ENCODE peak calls at places on chromosomes 2 and 18, in eight cellular contexts. W is MCF 10A, R is adrenal gland, X is tibial nerve, C is NB4, M is lower lobe of right lung, A is astrocyte of the spinal cord, T is prostate gland. K is an unnamed sample.

GRCh38 chr2:4354678-4355077 is 651.3 kb downstream of the DCDC2C start:
- DNase-seq in W (peak; percentile 58), R (peak; percentile 8), X (no peak), C (peak; percentile 56), M (no peak), A (no peak), T (no peak), K (peak; percentile 29)

GRCh38 chr2:241870081-241870541 is 582 bp downstream of the RTP5 start:
- DNase-seq in W (no peak), R (peak; percentile 4), X (no peak), C (no peak), M (no peak), A (no peak), T (no peak), K (no peak)

GRCh38 chr2:160062283-160063005 is at the start of gene PLA2R1:
- DNase-seq in W (peak; percentile 58), R (peak; percentile 47), X (peak; percentile 52), C (no peak), M (peak; percentile 57), A (peak; percentile 34), T (peak; percentile 28), K (peak; percentile 76)

GRCh38 chr2:238100049-238100820 is at the start of gene ESPNL:
- DNase-seq in W (no peak), R (no peak), X (no peak), C (peak; percentile 44), M (no peak), A (no peak), T (no peak), K (no peak)

GRCh38 chr2:96869824-96870630 is at the start of gene SEMA4C:
- DNase-seq in W (peak; percentile 38), R (peak; percentile 65), X (peak; percentile 46), C (peak; percentile 56), M (peak; percentile 70), A (peak; percentile 28), T (peak; percentile 70), K (peak; percentile 52)

GRCh38 chr2:237254911-237255578 is 158.9 kb downstream of the COL6A3 start:
- DNase-seq in W (peak; percentile 57), R (no peak), X (no peak), C (no peak), M (no peak), A (peak; percentile 89), T (no peak), K (no peak)

GRCh38 chr2:178860551-178860950 is 53.3 kb upstream of the TTN start:
- DNase-seq in W (peak; percentile 47), R (peak; percentile 72), X (peak; percentile 25), C (no peak), M (no peak), A (no peak), T (no peak), K (no peak)

GRCh38 chr2:121595012-121595891 is 54.0 kb downstream of the CLASP1 start:
- DNase-seq in W (no peak), R (no peak), X (no peak), C (no peak), M (no peak), A (no peak), T (no peak), K (no peak)

GRCh38 chr2:227908266-227909054 is 37.0 kb downstream of the DAW1 start:
- DNase-seq in W (no peak), R (no peak), X (no peak), C (no peak), M (no peak), A (peak; percentile 11), T (no peak), K (no peak)

GRCh38 chr2:160271166-160272086 is 71.4 kb upstream of the ITGB6 start:
- DNase-seq in W (no peak), R (no peak), X (no peak), C (no peak), M (peak; percentile 57), A (no peak), T (no peak), K (peak; percentile 70)

GRCh38 chr2:98802344-98802743 is 71.4 kb upstream of the MGAT4A start:
- DNase-seq in W (no peak), R (no peak), X (no peak), C (no peak), M (no peak), A (no peak), T (no peak), K (no peak)

GRCh38 chr2:149038442-149039212 is at the start of gene LYPD6B:
- DNase-seq in W (peak; percentile 34), R (no peak), X (no peak), C (peak; percentile 48), M (peak; percentile 69), A (no peak), T (peak; percentile 69), K (peak; percentile 36)

GRCh38 chr2:46144133-46144800 is 152.9 kb upstream of the EPAS1 start:
- DNase-seq in W (no peak), R (no peak), X (no peak), C (no peak), M (no peak), A (no peak), T (no peak), K (no peak)

GRCh38 chr2:172623249-172623965 is 67.5 kb downstream of the PDK1 start:
- DNase-seq in W (no peak), R (no peak), X (no peak), C (no peak), M (no peak), A (peak; percentile 77), T (no peak), K (no peak)

GRCh38 chr2:72041638-72042111 is 106.0 kb downstream of the CYP26B1 start:
- DNase-seq in W (peak; percentile 91), R (no peak), X (no peak), C (no peak), M (no peak), A (no peak), T (peak; percentile 68), K (no peak)

GRCh38 chr2:8514748-8515389 is 167.0 kb upstream of the ID2 start:
- DNase-seq in W (no peak), R (no peak), X (no peak), C (no peak), M (peak; percentile 3), A (no peak), T (no peak), K (no peak)

GRCh38 chr2:84022810-84023431 is 436.2 kb downstream of the SUCLG1 start:
- DNase-seq in W (peak; percentile 79), R (peak; percentile 37), X (peak; percentile 16), C (peak; percentile 61), M (no peak), A (peak; percentile 23), T (peak; percentile 25), K (peak; percentile 4)

GRCh38 chr2:65351234-65351947 is 81.0 kb downstream of the SPRED2 start:
- DNase-seq in W (no peak), R (peak; percentile 23), X (no peak), C (peak; percentile 31), M (no peak), A (no peak), T (no peak), K (peak; percentile 20)

GRCh38 chr18:22032392-22032961 is 136.9 kb upstream of the GATA6 start:
- DNase-seq in W (peak; percentile 94), R (peak; percentile 39), X (no peak), C (no peak), M (no peak), A (peak; percentile 93), T (no peak), K (no peak)

DNA sequence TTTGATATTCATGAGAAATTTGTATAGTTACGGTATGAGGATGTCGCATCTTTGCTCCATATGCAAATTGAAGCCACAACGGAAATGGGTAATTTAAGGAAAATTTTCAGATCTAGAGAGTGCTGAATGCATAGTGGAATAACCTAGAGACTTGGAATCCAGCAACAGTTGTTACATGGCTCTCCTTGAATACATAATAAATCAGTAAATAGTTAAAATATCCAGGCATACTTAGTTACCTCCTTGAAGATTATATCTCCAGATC is 5.4 kb downstream of the REG1A start:
- DNase-seq in W (no peak), R (no peak), X (no peak), C (no peak), M (no peak), A (no peak), T (no peak), K (no peak)
- TF ChIP-seq CTCF in W (no peak), R (no peak), X (no peak), C (no peak), M (no peak), A (no peak), T (no peak), K (no peak)

GRCh38 chr2:85327757-85328617 is at the start of gene TGOLN2:
- DNase-seq in W (peak; percentile 92), R (peak; percentile 95), X (peak; percentile 89), C (peak; percentile 97), M (peak; percentile 96), A (peak; percentile 91), T (peak; percentile 90), K (peak; percentile 92)
- TF ChIP-seq CTCF in W (no peak), R (peak; percentile 19), X (no peak), C (no peak), M (no peak), A (no peak), T (no peak), K (no peak)

GRCh38 chr2:108067820-108068405 is 81.6 kb downstream of the SLC5A7 start:
- DNase-seq in W (no peak), R (no peak), X (no peak), C (no peak), M (no peak), A (no peak), T (no peak), K (no peak)

GRCh38 chr2:108074150-108074549 is 87.8 kb downstream of the SLC5A7 start:
- DNase-seq in W (no peak), R (no peak), X (no peak), C (no peak), M (no peak), A (no peak), T (no peak), K (no peak)

GRCh38 chr2:108073425-108074072 is 87.2 kb downstream of the SLC5A7 start:
- DNase-seq in W (no peak), R (no peak), X (no peak), C (no peak), M (no peak), A (no peak), T (no peak), K (no peak)

GRCh38 chr2:108074945-108075344 is 88.6 kb downstream of the SLC5A7 start:
- DNase-seq in W (no peak), R (no peak), X (no peak), C (no peak), M (no peak), A (no peak), T (no peak), K (no peak)

GRCh38 chr2:108069515-108070310 is 83.4 kb downstream of the SLC5A7 start:
- DNase-seq in W (peak; percentile 6), R (no peak), X (no peak), C (no peak), M (no peak), A (no peak), T (no peak), K (no peak)
- TF ChIP-seq CTCF in W (no peak), R (no peak), X (no peak), C (no peak), M (no peak), A (no peak), T (no peak), K (no peak)

GRCh38 chr2:116692988-116693387 is 1121.5 kb upstream of the DDX18 start:
- DNase-seq in W (peak; percentile 47), R (no peak), X (no peak), C (peak; percentile 4), M (no peak), A (no peak), T (no peak), K (no peak)

GRCh38 chr2:116696903-116697302 is 1117.6 kb upstream of the DDX18 start:
- DNase-seq in W (no peak), R (no peak), X (no peak), C (no peak), M (no peak), A (no peak), T (no peak), K (no peak)

GRCh38 chr2:116696223-116696622 is 1118.3 kb upstream of the DDX18 start:
- DNase-seq in W (peak; percentile 33), R (no peak), X (no peak), C (no peak), M (no peak), A (peak; percentile 3), T (no peak), K (no peak)
- TF ChIP-seq CTCF in W (peak; percentile 23), R (no peak), X (no peak), C (no peak), M (no peak), A (no peak), T (no peak), K (no peak)

K was measured in thyroid gland.